ENCODE peak calls at places on chromosomes 2 and 18, in four cellular contexts. D is cardiac muscle cell, N is breast epithelium, B is transverse colon. S is an unnamed sample. For H3K9me3 and H3K4me1, the result is how much of the 10 kb centered on the place peaks cover.

GRCh38 chr2:239188536-239188935 is 212.3 kb downstream of the HDAC4 start:
- DNase-seq in D (no peak), N (peak), B (peak), S (peak)

GRCh38 chr2:173990970-173991819 is 26.0 kb upstream of the SP3 start:
- DNase-seq in B (peak), D (no peak), N (peak), S (peak)

GRCh38 chr2:218046234-218046633 is 22.8 kb upstream of the RUFY4 start:
- DNase-seq in D (no peak), B (no peak), N (no peak), S (no peak)

GRCh38 chr18:31386683-31387082 is 10.1 kb downstream of the DSG4 start:
- DNase-seq in B (no peak), N (no peak), D (no peak), S (no peak)

GRCh38 chr2:151947524-151948165 is 119.4 kb upstream of the ARL5A start:
- DNase-seq in B (no peak), N (no peak), D (no peak), S (peak)

GRCh38 chr2:38751847-38752410 is 768 bp upstream of the SRSF7 start:
- DNase-seq in B (no peak), N (no peak), D (peak), S (no peak)

GRCh38 chr2:120546077-120546864 is 189.4 kb upstream of the GLI2 start:
- DNase-seq in D (no peak), B (peak), N (no peak), S (peak)

GRCh38 chr2:127580167-127581049 is 44.9 kb downstream of the MYO7B start:
- DNase-seq in D (no peak), N (no peak), B (no peak), S (no peak)

GRCh38 chr2:73830871-73831401 is 2.2 kb downstream of the STAMBP start:
- DNase-seq in D (no peak), N (no peak), B (no peak), S (no peak)

GRCh38 chr2:138846216-138846821 is 66.1 kb upstream of the NXPH2 start:
- DNase-seq in D (peak), B (no peak), N (no peak), S (peak)

GRCh38 chr18:13191779-13192178 is 26.8 kb upstream of the LDLRAD4 start:
- DNase-seq in D (peak), N (no peak), B (no peak), S (no peak)

GRCh38 chr2:174325932-174326879 is 8.5 kb upstream of the SP9 start:
- DNase-seq in N (no peak), D (no peak), B (peak), S (peak)

GRCh38 chr2:26487192-26487591 is 9.3 kb upstream of the OTOF start:
- DNase-seq in B (no peak), N (no peak), D (no peak), S (no peak)

GRCh38 chr2:164697688-164698290 is 76.5 kb upstream of the GRB14 start:
- DNase-seq in B (no peak), N (no peak), D (peak), S (no peak)

GRCh38 chr2:199692489-199692888 is 158.5 kb downstream of the FTCDNL1 start:
- DNase-seq in D (peak), B (peak), N (no peak), S (peak)

GRCh38 chr2:15967415-15968279 is 27.3 kb downstream of the MYCN start:
- DNase-seq in N (no peak), B (no peak), D (no peak), S (no peak)

GRCh38 chr2:64331846-64332245 is 122.1 kb upstream of the LGALSL start:
- DNase-seq in B (no peak), D (no peak), N (no peak), S (no peak)

GRCh38 chr2:43737855-43738254 is 36.0 kb upstream of the DYNC2LI1 start:
- DNase-seq in D (no peak), B (no peak), N (no peak), S (no peak)

GRCh38 chr2:3269425-3270094 is 108.1 kb downstream of the EIPR1 start:
- DNase-seq in B (no peak), N (no peak), D (no peak), S (no peak)
- H3K9me3 ChIP-seq in B (under half), N (under half), D (under half), S (under half)

DNA sequence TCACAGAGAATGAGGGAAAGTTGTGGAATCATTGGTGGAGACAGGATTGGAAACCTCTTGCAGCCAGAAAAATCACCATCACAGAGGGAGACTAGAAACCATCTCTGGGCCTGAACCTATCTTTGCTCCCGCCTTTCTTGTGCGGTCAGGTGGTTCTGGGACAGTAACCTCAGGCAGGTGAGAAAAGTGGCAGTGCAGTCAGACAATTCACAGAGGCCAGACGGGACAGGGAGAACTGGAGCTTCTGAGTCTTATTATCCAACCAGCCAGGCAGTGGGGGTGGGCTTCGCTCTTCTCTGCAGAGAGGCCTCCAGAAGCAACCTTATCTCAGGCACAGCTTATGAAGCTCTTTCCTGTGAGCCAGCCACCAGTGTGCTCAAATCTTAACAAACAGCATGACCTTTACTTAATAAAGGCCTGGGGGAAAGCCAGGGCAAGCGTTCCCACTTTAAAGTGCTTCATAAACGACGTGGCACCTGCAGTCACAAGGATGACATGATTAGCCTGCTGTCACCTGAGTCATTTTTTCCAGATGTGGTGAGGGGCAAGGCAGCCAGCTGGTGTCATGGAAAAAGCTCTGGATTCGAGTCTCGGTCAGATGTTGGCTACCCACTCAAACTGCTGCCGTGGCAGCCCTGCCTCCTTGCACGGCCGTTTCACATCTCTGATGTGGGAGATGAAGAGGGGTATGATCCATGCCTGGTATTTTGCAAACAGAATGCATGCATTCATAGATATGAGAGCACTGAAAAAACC is 109.7 kb downstream of the B3GNT2 start:
- DNase-seq in B (no peak), N (no peak), D (peak), S (no peak)
- H3K4me1 ChIP-seq in B (under half), N (under half), D (under half), S (under half)

DNA sequence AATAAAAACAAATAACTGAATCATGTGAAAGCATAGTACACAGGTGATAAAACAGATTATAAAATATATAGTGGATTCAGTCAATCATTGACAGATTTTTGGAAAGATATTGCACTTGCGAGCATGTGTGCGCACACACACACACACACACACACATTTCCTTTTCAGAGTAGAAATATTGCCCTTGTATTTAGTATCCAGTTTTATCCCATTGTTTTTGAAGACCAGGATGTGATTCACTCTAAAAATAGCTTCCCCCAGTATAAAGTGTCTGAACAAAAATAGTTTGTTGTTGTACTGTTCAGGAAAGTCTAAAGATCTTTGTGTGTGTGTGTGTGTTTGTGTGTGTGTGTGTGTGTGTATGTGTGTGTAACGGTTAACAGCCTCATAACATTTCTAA is 145.4 kb downstream of the CALCRL start:
- DNase-seq in N (no peak), D (peak), B (peak), S (peak)
- H3K4me3 ChIP-seq in N (no peak), D (no peak), B (no peak), S (no peak)

GRCh38 chr2:228681426-228681825 is 499.9 kb upstream of the SPHKAP start:
- DNase-seq in N (no peak), B (no peak), D (peak), S (peak)

GRCh38 chr2:228681979-228682378 is 500.5 kb upstream of the SPHKAP start:
- DNase-seq in N (no peak), B (no peak), D (no peak), S (no peak)

GRCh38 chr2:228675715-228676114 is 494.2 kb upstream of the SPHKAP start:
- DNase-seq in B (no peak), N (no peak), D (no peak), S (no peak)

GRCh38 chr2:228675042-228675441 is 493.6 kb upstream of the SPHKAP start:
- DNase-seq in B (no peak), D (no peak), N (no peak), S (no peak)

GRCh38 chr2:228678110-228678509 is 496.6 kb upstream of the SPHKAP start:
- DNase-seq in N (no peak), B (no peak), D (no peak), S (no peak)
- H3K9me3 ChIP-seq in N (under half), B (under half), D (under half), S (under half)

DNA sequence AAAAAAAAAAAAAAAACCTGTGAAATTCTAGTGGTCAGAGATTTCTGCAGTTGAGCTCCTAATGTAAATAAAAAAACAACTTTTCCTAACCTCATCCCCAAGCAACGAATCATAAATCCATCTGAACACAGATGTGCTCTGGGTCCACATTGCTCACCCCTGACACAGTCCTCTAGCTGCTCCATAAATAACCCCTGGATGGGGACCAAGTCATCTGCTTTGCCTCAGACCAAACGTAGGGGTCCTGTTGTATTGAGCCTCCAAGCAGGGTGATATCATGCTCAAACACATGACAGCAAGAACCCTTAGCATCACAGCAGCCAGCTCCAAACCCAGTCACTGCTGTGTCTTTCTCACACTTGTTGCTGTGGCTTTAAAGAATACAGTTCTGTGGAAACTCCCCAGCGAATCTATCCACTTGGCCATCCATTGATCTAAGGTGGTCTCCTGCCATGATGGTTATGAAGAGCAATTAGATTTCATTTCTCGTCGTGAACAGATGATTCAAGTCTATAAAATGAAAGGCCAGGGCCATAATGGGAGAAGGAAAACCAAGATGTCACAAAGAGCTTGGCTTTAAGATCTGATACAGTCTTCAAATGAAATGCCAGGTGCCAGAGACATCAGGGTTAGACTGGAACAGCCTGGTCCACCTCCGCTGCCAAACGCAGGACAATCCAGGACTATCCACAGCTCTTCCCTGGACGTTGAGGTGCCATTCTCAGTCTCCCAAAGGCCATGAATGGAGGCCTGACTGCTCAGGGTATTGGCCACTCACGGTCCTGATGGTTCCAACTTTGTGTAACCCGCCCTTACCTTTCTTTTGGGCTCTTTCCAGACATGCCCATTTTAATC is 39.0 kb downstream of the TBC1D8 start:
- DNase-seq in N (no peak), B (no peak), D (peak), S (no peak)
- H3K4me1 ChIP-seq in N (under half), B (under half), D (half or more), S (under half)

DNA sequence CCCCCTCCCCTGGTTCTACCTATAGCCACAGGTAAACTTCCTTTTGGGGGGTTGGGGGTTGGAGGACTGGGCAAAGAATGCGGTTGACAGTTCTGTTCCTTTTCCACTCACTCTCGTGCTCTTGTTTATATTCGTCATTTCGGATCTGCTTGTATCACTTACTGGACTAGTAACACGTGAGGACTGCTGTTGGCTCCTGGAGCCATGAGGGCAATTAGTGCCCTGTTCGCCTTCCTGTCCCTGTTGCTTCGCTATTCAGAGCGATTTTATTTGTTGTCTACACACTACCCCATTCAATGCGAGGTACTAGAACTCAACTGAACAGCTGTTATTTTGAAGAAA is 1.0 kb downstream of the KCNJ3 start:
- DNase-seq in B (no peak), N (no peak), D (no peak), S (no peak)
- H3K4me3 ChIP-seq in B (no peak), N (peak), D (peak), S (no peak)

GRCh38 chr2:65489269-65489668 is 56.9 kb upstream of the SPRED2 start:
- DNase-seq in B (peak), N (no peak), D (no peak), S (peak)
- H3K9me3 ChIP-seq in B (under half), N (under half), D (under half), S (under half)

S was measured in mucosa of descending colon.